ENCODE peak calls at places on chromosomes 12 and 14, in ten cellular contexts. I is mesothelial cell of epicardium; U is bronchial epithelial cell; R is ovary; E is HCT116; B is PC-3; Q is progenitor cell of endocrine pancreas; G is endothelial cell; A is CD8-positive, alpha-beta T cell; S is astrocyte of the spinal cord. O is an unnamed sample.

GRCh38 chr12:52338241-52338960 is 17.2 kb upstream of the KRT83 start:
- DNase-seq in I (no peak), U (peak; percentile 76), R (no peak), E (no peak), B (no peak), Q (no peak), G (no peak), A (no peak), S (no peak), O (no peak)

GRCh38 chr14:89797148-89797547 is 157.4 kb downstream of the EFCAB11 start:
- DNase-seq in I (no peak), U (no peak), R (no peak), E (no peak), B (no peak), Q (no peak), G (no peak), A (no peak), S (no peak), O (peak; percentile 18)

GRCh38 chr12:95088339-95088738 is 14.9 kb upstream of the NR2C1 start:
- DNase-seq in I (no peak), U (no peak), R (no peak), E (no peak), B (no peak), Q (no peak), G (no peak), A (no peak), S (no peak), O (no peak)

GRCh38 chr14:68774771-68775613 is 17.9 kb downstream of the ZFP36L1 start:
- DNase-seq in I (no peak), U (peak; percentile 86), R (no peak), E (no peak), B (peak; percentile 93), Q (no peak), G (no peak), A (no peak), S (peak; percentile 8), O (no peak)

GRCh38 chr12:126219654-126220279 is 1154.5 kb downstream of the AACS start:
- DNase-seq in I (no peak), U (no peak), R (no peak), E (no peak), B (no peak), Q (no peak), G (no peak), A (no peak), S (peak; percentile 9), O (no peak)

GRCh38 chr12:124259168-124260066 is 35.5 kb upstream of the RFLNA start:
- DNase-seq in I (no peak), U (no peak), R (no peak), E (no peak), B (no peak), Q (no peak), G (no peak), A (no peak), S (no peak), O (no peak)

GRCh38 chr12:6552140-6552551 is 3.7 kb downstream of the IFFO1 start:
- DNase-seq in I (no peak), U (no peak), R (no peak), E (no peak), B (no peak), Q (no peak), G (no peak), A (no peak), S (no peak), O (no peak)

GRCh38 chr12:229441-230191 is 15.7 kb upstream of the SLC6A12 start:
- DNase-seq in I (peak; percentile 26), U (no peak), R (no peak), E (no peak), B (no peak), Q (no peak), G (no peak), A (no peak), S (peak; percentile 14), O (no peak)

GRCh38 chr12:98373019-98373554 is 142.3 kb upstream of the TMPO start:
- DNase-seq in I (no peak), U (peak; percentile 52), R (no peak), E (peak; percentile 39), B (peak; percentile 68), Q (no peak), G (peak; percentile 41), A (no peak), S (peak; percentile 56), O (peak; percentile 29)

GRCh38 chr12:72133497-72134055 is 138.6 kb upstream of the TRHDE start:
- DNase-seq in I (no peak), U (no peak), R (no peak), E (no peak), B (peak; percentile 28), Q (no peak), G (no peak), A (no peak), S (no peak), O (no peak)
- TF ChIP-seq CTCF in I (no peak), U (no peak), R (no peak), E (peak; percentile 6), B (peak; percentile 50), Q (no peak), G (no peak), A (no peak), S (no peak), O (no peak)

GRCh38 chr12:108826115-108826806 is 31.1 kb downstream of the SSH1 start:
- DNase-seq in I (no peak), U (no peak), R (peak; percentile 53), E (no peak), B (no peak), Q (no peak), G (peak; percentile 39), A (no peak), S (peak; percentile 99), O (peak; percentile 47)
- TF ChIP-seq CTCF in I (no peak), U (no peak), R (no peak), E (no peak), B (no peak), Q (no peak), G (no peak), A (no peak), S (peak; percentile 5), O (no peak)

DNA sequence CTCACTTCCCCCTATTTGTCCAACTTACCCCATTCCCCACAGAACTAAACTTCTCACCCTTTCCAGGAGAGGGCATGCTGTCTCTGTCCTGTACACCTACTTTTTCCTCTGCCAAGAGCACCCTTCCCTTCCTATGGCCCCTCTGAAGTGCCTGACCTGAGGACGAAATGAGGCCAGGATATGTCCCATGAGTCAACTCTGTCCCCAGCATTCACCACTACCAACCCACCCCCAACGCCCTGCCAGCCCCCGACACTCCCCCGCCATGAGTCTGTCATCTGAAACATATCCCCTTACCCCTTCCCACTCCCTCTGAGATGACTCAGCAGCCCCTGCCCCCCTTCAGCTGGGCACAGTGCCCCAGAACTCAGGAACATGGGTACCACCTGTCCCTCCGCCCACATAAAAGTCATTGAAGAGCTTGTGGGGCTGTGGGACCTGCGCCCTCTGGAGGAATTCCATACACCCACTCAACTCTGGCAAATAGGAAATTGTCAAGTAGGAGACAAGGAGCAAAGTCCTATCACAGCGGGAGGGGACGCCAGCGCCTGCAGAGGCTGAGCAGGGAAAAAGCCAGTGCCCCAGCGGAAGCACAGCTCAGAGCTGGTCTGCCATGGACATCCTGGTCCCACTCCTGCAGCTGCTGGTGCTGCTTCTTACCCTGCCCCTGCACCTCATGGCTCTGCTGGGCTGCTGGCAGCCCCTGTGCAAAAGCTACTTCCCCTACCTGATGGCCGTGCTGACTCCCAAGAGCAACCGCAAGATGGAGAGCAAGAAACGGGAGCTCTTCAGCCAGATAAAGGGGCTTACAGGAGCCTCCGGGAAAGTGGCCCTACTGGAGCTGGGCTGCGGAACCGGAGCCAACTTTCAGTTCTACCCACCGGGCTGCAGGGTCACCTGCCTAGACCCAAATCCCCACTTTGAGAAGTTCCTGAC is 26.3 kb downstream of the ITGA7 start:
- DNase-seq in I (no peak), U (peak; percentile 57), R (no peak), E (peak; percentile 87), B (peak; percentile 92), Q (peak; percentile 32), G (peak; percentile 38), A (no peak), S (peak; percentile 39), O (no peak)
- TF ChIP-seq CTCF in I (no peak), U (peak; percentile 49), R (no peak), E (peak; percentile 74), B (peak; percentile 80), Q (peak; percentile 56), G (no peak), A (no peak), S (peak; percentile 39), O (no peak)

DNA sequence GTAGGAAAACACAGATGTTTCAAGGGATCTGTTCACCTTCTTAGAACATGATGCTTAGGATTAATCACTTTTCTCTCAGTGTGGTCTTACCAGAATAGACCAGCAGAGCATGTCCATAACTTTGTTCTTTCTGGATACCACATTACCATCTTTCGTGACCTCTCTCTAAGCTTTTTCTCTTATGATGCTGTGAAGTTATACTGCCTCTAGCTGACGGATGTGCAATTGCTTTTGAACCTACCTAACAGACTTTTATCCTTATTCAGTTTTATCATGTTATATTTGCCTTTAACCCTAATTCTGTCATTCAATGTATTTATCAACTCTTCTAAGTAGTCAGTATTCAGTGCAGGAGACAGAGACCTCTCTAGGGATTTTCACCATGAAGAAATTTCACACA is 246.7 kb downstream of the DACT1 start:
- DNase-seq in I (no peak), U (no peak), R (no peak), E (no peak), B (peak; percentile 38), Q (no peak), G (no peak), A (no peak), S (no peak), O (no peak)
- TF ChIP-seq CTCF in I (no peak), U (no peak), R (no peak), E (no peak), B (peak; percentile 81), Q (peak; percentile 18), G (peak; percentile 34), A (no peak), S (no peak), O (no peak)

GRCh38 chr14:103613517-103613916 is 15.5 kb upstream of the KLC1 start:
- DNase-seq in I (no peak), U (no peak), R (no peak), E (no peak), B (no peak), Q (no peak), G (no peak), A (no peak), S (no peak), O (no peak)
- TF ChIP-seq CTCF in I (no peak), U (no peak), R (no peak), E (no peak), B (no peak), Q (no peak), G (no peak), A (no peak), S (no peak), O (no peak)

DNA sequence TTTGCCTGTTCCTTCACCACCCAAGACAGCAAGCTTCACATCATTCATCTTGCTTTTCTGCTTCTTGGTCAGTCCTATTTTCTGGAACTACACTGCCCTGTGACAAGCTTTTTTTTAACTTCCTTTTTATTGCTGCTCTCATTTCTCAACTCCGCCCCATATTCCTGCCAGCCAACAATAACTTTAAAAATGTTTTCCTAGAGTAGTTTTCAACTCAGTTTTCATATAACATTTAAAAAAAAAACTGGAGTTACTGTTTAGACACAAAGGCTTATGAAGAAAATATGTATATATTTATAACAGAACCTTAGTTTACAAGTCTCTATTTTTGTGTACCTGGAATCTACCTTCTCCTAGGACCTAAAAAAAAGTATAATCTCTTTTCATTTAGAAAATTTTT is at the start of gene RERGL:
- DNase-seq in I (no peak), U (no peak), R (no peak), E (no peak), B (no peak), Q (no peak), G (no peak), A (no peak), S (no peak), O (no peak)
- TF ChIP-seq CTCF in I (no peak), U (no peak), R (no peak), E (no peak), B (no peak), Q (no peak), G (no peak), A (no peak), S (no peak), O (no peak)